ENCODE peak calls at places on chromosomes 5 and 9, in four cellular contexts. K, M, F and Q are unnamed samples.

GRCh38 chr5:127320032-127320945 is 29.7 kb downstream of the MEGF10 start:
- DNase-seq in K (peak), M (no peak), F (no peak), Q (no peak)

GRCh38 chr5:136021016-136021405 is 7.8 kb upstream of the TGFBI start:
- DNase-seq in K (no peak), M (no peak), F (no peak), Q (no peak)

GRCh38 chr5:66459728-66460127 is 136.5 kb upstream of the MAST4 start:
- DNase-seq in K (no peak), M (no peak), F (no peak), Q (no peak)

GRCh38 chr5:158908690-158909325 is 190.9 kb downstream of the EBF1 start:
- DNase-seq in K (no peak), M (peak), F (no peak), Q (no peak)

GRCh38 chr9:124309665-124310064 is 51.9 kb downstream of the NEK6 start:
- DNase-seq in K (no peak), M (no peak), F (peak), Q (no peak)

GRCh38 chr9:108722396-108722795 is 133.4 kb downstream of the ACTL7B start:
- DNase-seq in K (no peak), M (no peak), F (no peak), Q (no peak)

GRCh38 chr9:34380511-34381315 is 4.0 kb upstream of the MYORG start:
- DNase-seq in K (peak), M (peak), F (peak), Q (peak)

GRCh38 chr9:95574176-95574575 is 57.4 kb upstream of the PTCH1 start:
- DNase-seq in K (no peak), M (no peak), F (no peak), Q (no peak)

GRCh38 chr5:141668601-141669265 is 13.3 kb downstream of the ARAP3 start:
- DNase-seq in K (no peak), M (no peak), F (no peak), Q (no peak)

GRCh38 chr9:113139225-113139829 is 11.5 kb upstream of the SLC31A2 start:
- DNase-seq in K (no peak), M (no peak), F (no peak), Q (no peak)

GRCh38 chr9:104232781-104233341 is 138.8 kb downstream of the SMC2 start:
- DNase-seq in K (no peak), M (no peak), F (peak), Q (no peak)

GRCh38 chr5:140109050-140109817 is 4.7 kb upstream of the PURA start:
- DNase-seq in K (no peak), M (no peak), F (no peak), Q (no peak)

GRCh38 chr5:140108093-140109049 is 5.5 kb upstream of the PURA start:
- DNase-seq in K (peak), M (peak), F (no peak), Q (no peak)

GRCh38 chr5:140106101-140106500 is 7.8 kb upstream of the PURA start:
- DNase-seq in K (no peak), M (no peak), F (no peak), Q (no peak)

GRCh38 chr5:140106805-140107311 is 7.1 kb upstream of the PURA start:
- DNase-seq in K (no peak), M (no peak), F (no peak), Q (peak)

DNA sequence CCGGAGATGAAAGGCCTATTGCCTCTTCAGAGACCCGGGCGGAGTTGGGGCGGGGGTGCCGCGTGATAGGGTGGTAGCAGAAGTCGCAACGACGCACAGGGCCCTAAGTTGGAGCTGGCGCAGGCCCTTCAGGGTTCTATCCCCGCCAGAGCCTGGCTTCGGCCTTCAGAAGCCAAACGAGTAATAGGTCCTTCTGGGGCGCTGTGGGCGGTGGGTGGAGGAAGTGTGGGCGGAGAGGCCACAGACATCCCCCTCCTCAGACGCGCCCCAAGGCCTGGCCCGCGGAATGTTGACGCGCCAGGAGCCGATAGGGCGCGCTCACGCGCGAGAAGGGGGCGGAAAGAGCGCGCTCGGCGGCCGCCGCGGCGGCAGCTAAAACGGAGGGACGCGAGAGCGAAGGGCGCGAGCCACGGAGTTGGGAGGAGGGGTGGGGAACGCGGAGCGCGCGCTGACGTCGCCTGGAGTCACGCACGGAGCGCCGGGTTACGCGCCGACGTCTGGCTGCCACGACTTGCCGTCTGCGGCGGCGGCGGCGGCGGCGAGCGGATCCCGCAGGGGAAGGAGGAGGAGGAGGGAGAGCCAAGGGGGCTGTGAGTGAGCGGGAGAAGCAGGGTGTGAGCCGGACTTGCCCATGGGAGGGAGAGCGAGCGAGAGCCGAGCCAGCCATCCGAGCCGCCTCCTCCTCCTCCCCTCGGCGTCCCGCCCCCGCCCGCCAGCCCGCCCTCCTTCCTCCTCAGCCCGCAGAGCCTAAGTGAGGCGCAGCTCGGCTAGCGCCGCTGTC is 6.4 kb upstream of the PURA start:
- DNase-seq in K (peak), M (peak), F (peak), Q (peak)
- TF ChIP-seq CTCF in K (peak), M (no peak), F (no peak), Q (no peak)

GRCh38 chr5:161676109-161676508 is 9.4 kb upstream of the GABRA6 start:
- DNase-seq in K (peak), M (no peak), F (no peak), Q (peak)
- TF ChIP-seq CTCF in K (peak), M (peak), F (peak), Q (peak)

GRCh38 chr5:111758284-111758628 is 1.3 kb upstream of the NREP start:
- DNase-seq in K (no peak), M (no peak), F (no peak), Q (no peak)

GRCh38 chr5:111756701-111757581 is at the start of gene NREP:
- DNase-seq in K (peak), M (peak), F (peak), Q (peak)

GRCh38 chr5:111755942-111756353 is 1.0 kb downstream of the NREP start:
- DNase-seq in K (no peak), M (no peak), F (peak), Q (no peak)

GRCh38 chr5:111755264-111755941 is 1.6 kb downstream of the NREP start:
- DNase-seq in K (no peak), M (no peak), F (no peak), Q (no peak)

DNA sequence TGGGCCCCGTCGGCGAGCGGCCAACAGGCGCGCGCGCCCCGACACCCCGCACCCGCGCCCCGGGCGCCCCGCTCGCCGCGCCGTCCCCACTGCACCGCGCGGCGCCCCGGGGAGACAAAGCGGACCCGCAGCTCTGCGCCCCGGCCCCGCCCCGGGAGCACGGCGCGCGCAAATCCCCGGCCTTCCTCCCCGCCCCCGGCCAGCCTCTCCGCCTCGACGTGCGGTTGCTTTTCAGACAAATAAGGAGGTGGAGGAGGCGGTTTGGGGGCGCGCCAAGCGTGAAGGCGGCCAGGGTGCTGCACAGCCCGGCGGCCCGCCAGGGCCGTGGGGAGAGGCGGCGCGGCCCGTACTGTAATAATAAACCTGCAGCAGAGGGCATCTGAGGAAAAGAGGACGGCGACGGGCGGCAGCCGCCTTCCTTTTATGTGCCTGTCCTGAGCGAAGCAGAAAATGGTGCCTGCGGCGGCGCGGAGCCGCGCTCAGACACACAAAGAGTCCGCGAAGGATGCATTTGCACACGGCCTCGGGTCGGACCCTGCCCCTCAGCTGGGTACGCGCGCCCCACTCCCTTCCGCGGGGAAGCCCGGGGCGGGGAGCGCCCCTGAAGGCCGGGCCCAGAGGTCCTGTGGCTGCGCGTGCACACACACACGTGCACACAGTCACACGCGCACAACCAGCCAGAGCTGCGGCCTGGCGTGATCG is 739 bp upstream of the NREP start:
- DNase-seq in K (peak), M (peak), F (peak), Q (peak)
- TF ChIP-seq CTCF in K (no peak), M (no peak), F (no peak), Q (no peak)

DNA sequence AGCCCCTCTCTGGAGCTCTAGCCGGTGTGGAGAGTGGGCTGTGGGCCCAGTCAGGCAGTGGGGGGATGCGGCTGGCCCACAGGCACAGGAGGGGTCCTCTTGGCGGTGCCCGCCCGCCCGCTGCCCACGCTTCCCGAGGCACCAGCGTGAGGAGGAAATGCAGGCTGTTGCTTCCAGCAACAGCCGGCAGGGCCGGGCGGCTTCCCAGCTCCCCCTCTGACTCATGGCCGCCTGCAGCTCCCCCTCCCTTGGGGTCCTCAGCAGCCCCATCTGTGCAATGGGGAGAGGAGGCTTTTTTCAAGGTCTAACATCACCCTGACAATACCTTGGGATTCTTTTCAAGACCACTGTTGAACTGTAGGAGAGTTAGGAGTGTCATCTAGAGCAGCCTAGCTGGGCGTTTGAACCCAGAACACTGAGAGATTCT is 10.4 kb downstream of the CXXC5 start:
- DNase-seq in K (no peak), M (no peak), F (peak), Q (no peak)
- TF ChIP-seq CTCF in K (no peak), M (no peak), F (peak), Q (no peak)

GRCh38 chr9:613771-614347 is 227.6 kb upstream of the DMRT1 start:
- DNase-seq in K (peak), M (peak), F (peak), Q (peak)
- TF ChIP-seq CTCF in K (peak), M (peak), F (peak), Q (peak)

GRCh38 chr9:116116411-116116810 is 37.2 kb upstream of the PAPPA start:
- DNase-seq in K (no peak), M (no peak), F (no peak), Q (no peak)

GRCh38 chr9:116115731-116116353 is 37.7 kb upstream of the PAPPA start:
- DNase-seq in K (no peak), M (no peak), F (peak), Q (no peak)

GRCh38 chr9:116112236-116112635 is 41.4 kb upstream of the PAPPA start:
- DNase-seq in K (no peak), M (no peak), F (peak), Q (no peak)
- TF ChIP-seq CTCF in K (peak), M (no peak), F (peak), Q (no peak)

DNA sequence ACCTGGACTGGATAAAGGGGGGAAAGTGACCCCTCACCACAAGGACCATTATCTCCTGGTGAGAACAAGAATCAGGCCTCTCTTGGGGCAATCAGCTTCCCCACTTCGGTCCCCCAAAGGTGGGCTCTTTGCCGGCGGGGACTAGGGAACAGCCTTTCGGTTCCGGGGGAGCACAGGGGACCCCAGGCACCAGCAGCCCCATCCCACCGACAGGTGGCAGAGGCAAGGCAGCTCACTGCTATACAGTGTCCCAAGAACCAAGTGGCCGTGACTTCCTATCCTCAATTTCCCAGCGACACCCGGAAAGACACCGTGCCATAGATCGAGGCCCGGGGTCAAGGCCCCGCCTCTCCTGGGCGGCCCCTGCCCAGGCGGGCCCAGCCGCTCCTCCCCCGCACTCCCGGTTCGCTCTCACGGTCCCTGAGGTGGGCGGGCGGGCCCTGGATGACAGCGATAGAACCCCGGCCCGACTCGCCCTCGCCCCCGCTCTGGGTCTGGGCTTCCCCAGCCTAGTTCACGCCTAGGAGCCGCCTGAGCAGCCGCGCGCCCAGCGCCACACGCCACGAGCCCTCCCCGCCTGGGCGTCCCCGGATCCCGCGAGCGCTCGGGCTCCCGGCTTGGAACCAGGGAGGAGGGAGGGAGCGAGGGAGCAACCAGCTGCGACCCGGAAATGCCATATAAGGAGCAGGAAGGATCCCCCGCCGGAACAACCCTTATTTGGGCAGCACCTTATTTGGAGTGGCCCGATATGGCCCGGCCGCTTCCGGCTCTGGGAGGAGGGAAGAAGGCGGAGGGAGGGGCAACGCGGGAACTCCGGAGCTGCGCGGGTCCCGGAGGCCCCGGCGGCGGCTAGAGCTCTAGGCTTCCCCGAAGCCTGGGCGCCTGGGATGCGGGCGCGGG is 641 bp upstream of the EGR1 start:
- DNase-seq in K (peak), M (peak), F (peak), Q (peak)
- TF ChIP-seq CTCF in K (no peak), M (peak), F (no peak), Q (no peak)

DNA sequence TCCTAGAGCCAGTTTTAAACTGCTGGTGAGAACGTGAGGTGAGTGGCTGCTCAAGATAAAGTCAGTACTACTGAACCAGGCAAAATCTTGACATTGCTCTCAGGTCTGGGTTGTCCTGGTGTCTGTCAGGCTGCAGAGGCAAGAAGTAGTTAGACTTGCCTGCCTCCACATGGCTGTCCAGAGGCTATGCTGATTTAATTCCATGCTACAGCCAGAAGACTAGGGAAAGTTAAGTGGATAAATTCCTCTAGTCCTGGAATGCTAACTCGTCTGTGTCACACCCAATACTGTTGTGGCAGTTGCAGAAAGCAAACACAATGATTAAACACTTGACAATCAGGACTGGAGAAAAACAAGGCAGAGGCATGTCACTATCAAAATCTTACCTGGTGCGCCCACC is 118.9 kb downstream of the ACER2 start:
- DNase-seq in K (no peak), M (no peak), F (no peak), Q (no peak)
- TF ChIP-seq CTCF in K (no peak), M (no peak), F (no peak), Q (no peak)

GRCh38 chr5:145826869-145827268 is 8.3 kb downstream of the PRELID2 start:
- DNase-seq in K (no peak), M (no peak), F (no peak), Q (no peak)
- TF ChIP-seq CTCF in K (no peak), M (no peak), F (no peak), Q (no peak)